ENCODE peak calls at places on chromosomes 12 and 14, in ten cellular contexts. One of them, this sample, is unnamed.

GRCh38 chr12:21583587-21583986 is 21.1 kb downstream of the GYS2 start:
- DNase-seq in progenitor cell of endocrine pancreas: no peak
- DNase-seq in M059J: no peak
- DNase-seq in stimulated activated CD4-positive, alpha-beta T cell treated with anti-CD3 and anti-CD28 coated beads, Interleukin-1b, Interleukin-23, amount 100 ng/mL, for 4 hours: no peak
- DNase-seq in HEK293T: no peak
- DNase-seq in T-helper 1 cell: no peak
- DNase-seq in transverse colon: no peak
- DNase-seq in OCI-LY7: no peak
- DNase-seq in skeletal muscle cell: no peak
- DNase-seq in left ventricle myocardium inferior: no peak
- DNase-seq in this sample: no peak

GRCh38 chr12:131711551-131712205 is 788 bp downstream of the SFSWAP start:
- DNase-seq in M059J: no peak
- DNase-seq in OCI-LY7: no peak
- DNase-seq in T-helper 1 cell: no peak
- DNase-seq in skeletal muscle cell: no peak
- DNase-seq in progenitor cell of endocrine pancreas: no peak
- DNase-seq in transverse colon: no peak
- DNase-seq in left ventricle myocardium inferior: no peak
- DNase-seq in HEK293T: no peak
- DNase-seq in stimulated activated CD4-positive, alpha-beta T cell treated with anti-CD3 and anti-CD28 coated beads, Interleukin-1b, Interleukin-23, amount 100 ng/mL, for 4 hours: no peak
- DNase-seq in this sample: no peak

GRCh38 chr14:51182166-51182565 is 57.9 kb upstream of the TMX1 start:
- DNase-seq in T-helper 1 cell: no peak
- DNase-seq in progenitor cell of endocrine pancreas: no peak
- DNase-seq in OCI-LY7: no peak
- DNase-seq in M059J: peak
- DNase-seq in skeletal muscle cell: no peak
- DNase-seq in transverse colon: no peak
- DNase-seq in left ventricle myocardium inferior: no peak
- DNase-seq in stimulated activated CD4-positive, alpha-beta T cell treated with anti-CD3 and anti-CD28 coated beads, Interleukin-1b, Interleukin-23, amount 100 ng/mL, for 4 hours: no peak
- DNase-seq in HEK293T: no peak
- DNase-seq in this sample: no peak

GRCh38 chr14:49940805-49941421 is 48.0 kb downstream of the ARF6 start:
- DNase-seq in progenitor cell of endocrine pancreas: no peak
- DNase-seq in skeletal muscle cell: peak
- DNase-seq in stimulated activated CD4-positive, alpha-beta T cell treated with anti-CD3 and anti-CD28 coated beads, Interleukin-1b, Interleukin-23, amount 100 ng/mL, for 4 hours: no peak
- DNase-seq in left ventricle myocardium inferior: no peak
- DNase-seq in M059J: no peak
- DNase-seq in T-helper 1 cell: no peak
- DNase-seq in HEK293T: no peak
- DNase-seq in transverse colon: no peak
- DNase-seq in OCI-LY7: peak
- DNase-seq in this sample: no peak

GRCh38 chr12:991350-992278 is 591 bp downstream of the ERC1 start:
- DNase-seq in progenitor cell of endocrine pancreas: peak
- DNase-seq in skeletal muscle cell: no peak
- DNase-seq in OCI-LY7: peak
- DNase-seq in HEK293T: peak
- DNase-seq in M059J: no peak
- DNase-seq in transverse colon: peak
- DNase-seq in stimulated activated CD4-positive, alpha-beta T cell treated with anti-CD3 and anti-CD28 coated beads, Interleukin-1b, Interleukin-23, amount 100 ng/mL, for 4 hours: no peak
- DNase-seq in T-helper 1 cell: no peak
- DNase-seq in left ventricle myocardium inferior: no peak
- DNase-seq in this sample: peak

GRCh38 chr14:73262427-73263183 is 25.3 kb downstream of the PAPLN start:
- DNase-seq in progenitor cell of endocrine pancreas: no peak
- DNase-seq in skeletal muscle cell: no peak
- DNase-seq in HEK293T: no peak
- DNase-seq in T-helper 1 cell: no peak
- DNase-seq in left ventricle myocardium inferior: no peak
- DNase-seq in OCI-LY7: no peak
- DNase-seq in stimulated activated CD4-positive, alpha-beta T cell treated with anti-CD3 and anti-CD28 coated beads, Interleukin-1b, Interleukin-23, amount 100 ng/mL, for 4 hours: no peak
- DNase-seq in transverse colon: no peak
- DNase-seq in M059J: no peak
- DNase-seq in this sample: no peak

GRCh38 chr14:49019467-49020100 is 566.6 kb downstream of the RPS29 start:
- DNase-seq in M059J: no peak
- DNase-seq in skeletal muscle cell: no peak
- DNase-seq in left ventricle myocardium inferior: no peak
- DNase-seq in OCI-LY7: peak
- DNase-seq in HEK293T: no peak
- DNase-seq in stimulated activated CD4-positive, alpha-beta T cell treated with anti-CD3 and anti-CD28 coated beads, Interleukin-1b, Interleukin-23, amount 100 ng/mL, for 4 hours: no peak
- DNase-seq in T-helper 1 cell: no peak
- DNase-seq in transverse colon: no peak
- DNase-seq in progenitor cell of endocrine pancreas: no peak
- DNase-seq in this sample: no peak

GRCh38 chr12:127083028-127083949 is 1183.7 kb upstream of the TMEM132C start:
- DNase-seq in T-helper 1 cell: no peak
- DNase-seq in transverse colon: no peak
- DNase-seq in skeletal muscle cell: peak
- DNase-seq in stimulated activated CD4-positive, alpha-beta T cell treated with anti-CD3 and anti-CD28 coated beads, Interleukin-1b, Interleukin-23, amount 100 ng/mL, for 4 hours: no peak
- DNase-seq in progenitor cell of endocrine pancreas: no peak
- DNase-seq in HEK293T: no peak
- DNase-seq in OCI-LY7: peak
- DNase-seq in left ventricle myocardium inferior: no peak
- DNase-seq in M059J: peak
- DNase-seq in this sample: no peak

GRCh38 chr12:50053583-50053982 is 3.8 kb upstream of the ASIC1 start:
- DNase-seq in M059J: no peak
- DNase-seq in transverse colon: no peak
- DNase-seq in OCI-LY7: no peak
- DNase-seq in left ventricle myocardium inferior: no peak
- DNase-seq in skeletal muscle cell: no peak
- DNase-seq in progenitor cell of endocrine pancreas: no peak
- DNase-seq in T-helper 1 cell: no peak
- DNase-seq in stimulated activated CD4-positive, alpha-beta T cell treated with anti-CD3 and anti-CD28 coated beads, Interleukin-1b, Interleukin-23, amount 100 ng/mL, for 4 hours: no peak
- DNase-seq in HEK293T: no peak
- DNase-seq in this sample: no peak

GRCh38 chr14:37650356-37651037 is 55.1 kb downstream of the TTC6 start:
- DNase-seq in stimulated activated CD4-positive, alpha-beta T cell treated with anti-CD3 and anti-CD28 coated beads, Interleukin-1b, Interleukin-23, amount 100 ng/mL, for 4 hours: no peak
- DNase-seq in OCI-LY7: no peak
- DNase-seq in HEK293T: no peak
- DNase-seq in skeletal muscle cell: no peak
- DNase-seq in M059J: peak
- DNase-seq in left ventricle myocardium inferior: no peak
- DNase-seq in transverse colon: no peak
- DNase-seq in progenitor cell of endocrine pancreas: no peak
- DNase-seq in T-helper 1 cell: no peak
- DNase-seq in this sample: no peak

GRCh38 chr12:115354007-115354452 is 670.1 kb upstream of the TBX3 start:
- DNase-seq in stimulated activated CD4-positive, alpha-beta T cell treated with anti-CD3 and anti-CD28 coated beads, Interleukin-1b, Interleukin-23, amount 100 ng/mL, for 4 hours: no peak
- DNase-seq in transverse colon: peak
- DNase-seq in progenitor cell of endocrine pancreas: no peak
- DNase-seq in OCI-LY7: no peak
- DNase-seq in skeletal muscle cell: peak
- DNase-seq in left ventricle myocardium inferior: no peak
- DNase-seq in M059J: peak
- DNase-seq in T-helper 1 cell: no peak
- DNase-seq in HEK293T: no peak
- DNase-seq in this sample: no peak

GRCh38 chr14:103056322-103057027 is 874 bp downstream of the CDC42BPB start:
- DNase-seq in M059J: peak
- DNase-seq in transverse colon: peak
- DNase-seq in left ventricle myocardium inferior: peak
- DNase-seq in skeletal muscle cell: peak
- DNase-seq in stimulated activated CD4-positive, alpha-beta T cell treated with anti-CD3 and anti-CD28 coated beads, Interleukin-1b, Interleukin-23, amount 100 ng/mL, for 4 hours: no peak
- DNase-seq in OCI-LY7: no peak
- DNase-seq in T-helper 1 cell: no peak
- DNase-seq in HEK293T: peak
- DNase-seq in progenitor cell of endocrine pancreas: no peak
- DNase-seq in this sample: no peak

GRCh38 chr12:90757957-90758356 is 197.0 kb downstream of the CCER1 start:
- DNase-seq in stimulated activated CD4-positive, alpha-beta T cell treated with anti-CD3 and anti-CD28 coated beads, Interleukin-1b, Interleukin-23, amount 100 ng/mL, for 4 hours: no peak
- DNase-seq in M059J: no peak
- DNase-seq in skeletal muscle cell: no peak
- DNase-seq in transverse colon: no peak
- DNase-seq in left ventricle myocardium inferior: no peak
- DNase-seq in HEK293T: no peak
- DNase-seq in T-helper 1 cell: no peak
- DNase-seq in OCI-LY7: no peak
- DNase-seq in progenitor cell of endocrine pancreas: no peak
- DNase-seq in this sample: no peak

GRCh38 chr12:6551063-6551461 is 4.8 kb downstream of the IFFO1 start:
- DNase-seq in T-helper 1 cell: no peak
- DNase-seq in HEK293T: no peak
- DNase-seq in M059J: no peak
- DNase-seq in skeletal muscle cell: no peak
- DNase-seq in transverse colon: peak
- DNase-seq in stimulated activated CD4-positive, alpha-beta T cell treated with anti-CD3 and anti-CD28 coated beads, Interleukin-1b, Interleukin-23, amount 100 ng/mL, for 4 hours: no peak
- DNase-seq in progenitor cell of endocrine pancreas: no peak
- DNase-seq in OCI-LY7: no peak
- DNase-seq in left ventricle myocardium inferior: peak
- DNase-seq in this sample: peak

GRCh38 chr14:62954165-62954564 is 91.1 kb downstream of the KCNH5 start:
- DNase-seq in M059J: no peak
- DNase-seq in HEK293T: no peak
- DNase-seq in transverse colon: no peak
- DNase-seq in progenitor cell of endocrine pancreas: no peak
- DNase-seq in stimulated activated CD4-positive, alpha-beta T cell treated with anti-CD3 and anti-CD28 coated beads, Interleukin-1b, Interleukin-23, amount 100 ng/mL, for 4 hours: no peak
- DNase-seq in left ventricle myocardium inferior: no peak
- DNase-seq in skeletal muscle cell: no peak
- DNase-seq in OCI-LY7: no peak
- DNase-seq in T-helper 1 cell: no peak
- DNase-seq in this sample: no peak

GRCh38 chr14:57066887-57067513 is 201.7 kb downstream of the EXOC5 start:
- DNase-seq in OCI-LY7: peak
- DNase-seq in M059J: peak
- DNase-seq in HEK293T: peak
- DNase-seq in skeletal muscle cell: no peak
- DNase-seq in T-helper 1 cell: no peak
- DNase-seq in progenitor cell of endocrine pancreas: peak
- DNase-seq in transverse colon: peak
- DNase-seq in stimulated activated CD4-positive, alpha-beta T cell treated with anti-CD3 and anti-CD28 coated beads, Interleukin-1b, Interleukin-23, amount 100 ng/mL, for 4 hours: peak
- DNase-seq in left ventricle myocardium inferior: no peak
- DNase-seq in this sample: peak

GRCh38 chr12:120618954-120619615 is 21.3 kb upstream of the CABP1 start:
- DNase-seq in stimulated activated CD4-positive, alpha-beta T cell treated with anti-CD3 and anti-CD28 coated beads, Interleukin-1b, Interleukin-23, amount 100 ng/mL, for 4 hours: no peak
- DNase-seq in M059J: no peak
- DNase-seq in transverse colon: no peak
- DNase-seq in progenitor cell of endocrine pancreas: no peak
- DNase-seq in OCI-LY7: no peak
- DNase-seq in HEK293T: no peak
- DNase-seq in left ventricle myocardium inferior: no peak
- DNase-seq in T-helper 1 cell: no peak
- DNase-seq in skeletal muscle cell: no peak
- DNase-seq in this sample: no peak

GRCh38 chr12:91100901-91101300 is 10.4 kb downstream of the LUM start:
- DNase-seq in M059J: peak
- DNase-seq in progenitor cell of endocrine pancreas: no peak
- DNase-seq in transverse colon: no peak
- DNase-seq in stimulated activated CD4-positive, alpha-beta T cell treated with anti-CD3 and anti-CD28 coated beads, Interleukin-1b, Interleukin-23, amount 100 ng/mL, for 4 hours: no peak
- DNase-seq in skeletal muscle cell: no peak
- DNase-seq in T-helper 1 cell: no peak
- DNase-seq in HEK293T: no peak
- DNase-seq in left ventricle myocardium inferior: no peak
- DNase-seq in OCI-LY7: no peak
- DNase-seq in this sample: no peak

GRCh38 chr14:65373671-65374039 is 38.9 kb upstream of the FUT8 start:
- DNase-seq in OCI-LY7: no peak
- DNase-seq in skeletal muscle cell: no peak
- DNase-seq in M059J: peak
- DNase-seq in HEK293T: no peak
- DNase-seq in T-helper 1 cell: no peak
- DNase-seq in transverse colon: no peak
- DNase-seq in progenitor cell of endocrine pancreas: no peak
- DNase-seq in stimulated activated CD4-positive, alpha-beta T cell treated with anti-CD3 and anti-CD28 coated beads, Interleukin-1b, Interleukin-23, amount 100 ng/mL, for 4 hours: no peak
- DNase-seq in left ventricle myocardium inferior: no peak
- DNase-seq in this sample: peak

GRCh38 chr12:645563-646071 is 17.6 kb downstream of the NINJ2 start:
- DNase-seq in T-helper 1 cell: no peak
- DNase-seq in HEK293T: no peak
- DNase-seq in left ventricle myocardium inferior: peak
- DNase-seq in progenitor cell of endocrine pancreas: no peak
- DNase-seq in OCI-LY7: no peak
- DNase-seq in M059J: peak
- DNase-seq in skeletal muscle cell: peak
- DNase-seq in stimulated activated CD4-positive, alpha-beta T cell treated with anti-CD3 and anti-CD28 coated beads, Interleukin-1b, Interleukin-23, amount 100 ng/mL, for 4 hours: no peak
- DNase-seq in transverse colon: no peak
- DNase-seq in this sample: peak

GRCh38 chr14:56491299-56492285 is 88.0 kb upstream of the TMEM260 start:
- DNase-seq in HEK293T: peak
- DNase-seq in stimulated activated CD4-positive, alpha-beta T cell treated with anti-CD3 and anti-CD28 coated beads, Interleukin-1b, Interleukin-23, amount 100 ng/mL, for 4 hours: no peak
- DNase-seq in transverse colon: peak
- DNase-seq in left ventricle myocardium inferior: no peak
- DNase-seq in T-helper 1 cell: no peak
- DNase-seq in skeletal muscle cell: no peak
- DNase-seq in OCI-LY7: peak
- DNase-seq in M059J: peak
- DNase-seq in progenitor cell of endocrine pancreas: peak
- DNase-seq in this sample: no peak

This sample was measured in nucleus accumbens.